ENCODE peak calls at places on chromosomes 1 and 21, in eight cellular contexts. U is GM23338; Y is IMR-90; A is breast epithelium; G is CD8-positive, alpha-beta T cell; B is HFF-Myc; P is cardiac fibroblast; D is PC-3. S is an unnamed sample.

GRCh38 chr1:84434081-84434755 is 35.9 kb downstream of the DNASE2B start:
- DNase-seq in U (no peak), Y (no peak), A (no peak), G (no peak), B (no peak), P (no peak), D (peak), S (no peak)

GRCh38 chr1:221439008-221439733 is 302.7 kb downstream of the DUSP10 start:
- DNase-seq in U (no peak), Y (peak), A (no peak), G (peak), B (no peak), P (peak), D (peak), S (peak)

GRCh38 chr1:32702599-32703478 is at the start of gene SYNC:
- DNase-seq in U (peak), Y (peak), A (no peak), G (no peak), B (no peak), P (peak), D (peak), S (no peak)

GRCh38 chr1:68346192-68346808 is 103.5 kb downstream of the RPE65 start:
- DNase-seq in U (peak), Y (peak), A (no peak), G (no peak), B (no peak), P (peak), D (peak), S (no peak)

GRCh38 chr1:212595787-212596714 is 12.5 kb upstream of the ATF3 start:
- DNase-seq in U (peak), Y (peak), A (peak), G (no peak), B (peak), P (peak), D (peak), S (peak)

GRCh38 chr1:234628099-234628498 is 18.1 kb upstream of the IRF2BP2 start:
- DNase-seq in U (no peak), Y (peak), A (no peak), G (no peak), B (no peak), P (peak), D (peak), S (no peak)

GRCh38 chr1:152924191-152924590 is 15.8 kb downstream of the IVL start:
- DNase-seq in U (peak), Y (no peak), A (no peak), G (no peak), B (no peak), P (no peak), D (no peak), S (no peak)

GRCh38 chr1:222461941-222462340 is 86.0 kb downstream of the HHIPL2 start:
- DNase-seq in U (no peak), Y (no peak), A (no peak), G (no peak), B (no peak), P (no peak), D (no peak), S (no peak)

GRCh38 chr1:20069932-20070331 is at the start of gene PLA2G5:
- DNase-seq in U (no peak), Y (peak), A (no peak), G (no peak), B (no peak), P (peak), D (no peak), S (no peak)

GRCh38 chr21:41631564-41632461 is 123.9 kb upstream of the TMPRSS2 start:
- DNase-seq in U (no peak), Y (no peak), A (peak), G (no peak), B (no peak), P (peak), D (peak), S (no peak)

GRCh38 chr1:152768847-152769533 is 6.0 kb upstream of the LCE1F start:
- DNase-seq in U (peak), Y (no peak), A (no peak), G (no peak), B (no peak), P (no peak), D (no peak), S (no peak)

GRCh38 chr1:53629101-53629691 is 109.8 kb downstream of the GLIS1 start:
- DNase-seq in U (no peak), Y (no peak), A (no peak), G (no peak), B (no peak), P (no peak), D (no peak), S (no peak)

GRCh38 chr1:208233546-208233945 is 10.6 kb downstream of the PLXNA2 start:
- DNase-seq in U (peak), Y (no peak), A (no peak), G (no peak), B (no peak), P (peak), D (no peak), S (no peak)

GRCh38 chr1:110675060-110675791 is 486 bp upstream of the KCNA3 start:
- DNase-seq in U (peak), Y (no peak), A (no peak), G (no peak), B (no peak), P (no peak), D (no peak), S (no peak)

GRCh38 chr1:207312604-207312920 is 8.9 kb upstream of the CD55 start:
- DNase-seq in U (no peak), Y (no peak), A (no peak), G (no peak), B (no peak), P (no peak), D (no peak), S (no peak)

GRCh38 chr1:24090736-24091135 is 21.2 kb downstream of the MYOM3 start:
- DNase-seq in U (no peak), Y (no peak), A (no peak), G (no peak), B (no peak), P (no peak), D (no peak), S (no peak)

GRCh38 chr1:236018885-236019453 is 45.9 kb downstream of the NID1 start:
- DNase-seq in U (no peak), Y (peak), A (peak), G (no peak), B (no peak), P (peak), D (no peak), S (no peak)

GRCh38 chr1:56525463-56526155 is 53.8 kb downstream of the PLPP3 start:
- DNase-seq in U (no peak), Y (peak), A (no peak), G (no peak), B (no peak), P (peak), D (peak), S (peak)

GRCh38 chr21:39251326-39251725 is 62.1 kb downstream of the BRWD1 start:
- DNase-seq in U (no peak), Y (peak), A (no peak), G (no peak), B (peak), P (peak), D (no peak), S (no peak)

GRCh38 chr1:45802343-45803298 is 791 bp upstream of the MAST2 start:
- DNase-seq in U (peak), Y (peak), A (peak), G (no peak), B (peak), P (peak), D (peak), S (no peak)

GRCh38 chr1:46411601-46412341 is 17.7 kb downstream of the FAAH start:
- DNase-seq in U (peak), Y (no peak), A (no peak), G (no peak), B (no peak), P (no peak), D (no peak), S (no peak)

GRCh38 chr1:172121071-172121717 is 279.9 kb downstream of the DNM3 start:
- DNase-seq in U (no peak), Y (no peak), A (no peak), G (no peak), B (no peak), P (no peak), D (no peak), S (no peak)

GRCh38 chr1:172119184-172119583 is 277.9 kb downstream of the DNM3 start:
- DNase-seq in U (no peak), Y (no peak), A (no peak), G (no peak), B (no peak), P (no peak), D (no peak), S (no peak)

GRCh38 chr1:172120381-172120780 is 279.1 kb downstream of the DNM3 start:
- DNase-seq in U (no peak), Y (no peak), A (no peak), G (no peak), B (no peak), P (no peak), D (no peak), S (no peak)

GRCh38 chr1:172118618-172119017 is 277.3 kb downstream of the DNM3 start:
- DNase-seq in U (no peak), Y (no peak), A (no peak), G (no peak), B (no peak), P (no peak), D (no peak), S (no peak)

GRCh38 chr1:172117800-172118199 is 276.5 kb downstream of the DNM3 start:
- DNase-seq in U (no peak), Y (no peak), A (no peak), G (peak), B (no peak), P (no peak), D (no peak), S (peak)
- H3K4me3 ChIP-seq in U (no peak), Y (no peak), A (no peak), G (no peak), B (no peak), P (no peak), D (no peak), S (no peak)

DNA sequence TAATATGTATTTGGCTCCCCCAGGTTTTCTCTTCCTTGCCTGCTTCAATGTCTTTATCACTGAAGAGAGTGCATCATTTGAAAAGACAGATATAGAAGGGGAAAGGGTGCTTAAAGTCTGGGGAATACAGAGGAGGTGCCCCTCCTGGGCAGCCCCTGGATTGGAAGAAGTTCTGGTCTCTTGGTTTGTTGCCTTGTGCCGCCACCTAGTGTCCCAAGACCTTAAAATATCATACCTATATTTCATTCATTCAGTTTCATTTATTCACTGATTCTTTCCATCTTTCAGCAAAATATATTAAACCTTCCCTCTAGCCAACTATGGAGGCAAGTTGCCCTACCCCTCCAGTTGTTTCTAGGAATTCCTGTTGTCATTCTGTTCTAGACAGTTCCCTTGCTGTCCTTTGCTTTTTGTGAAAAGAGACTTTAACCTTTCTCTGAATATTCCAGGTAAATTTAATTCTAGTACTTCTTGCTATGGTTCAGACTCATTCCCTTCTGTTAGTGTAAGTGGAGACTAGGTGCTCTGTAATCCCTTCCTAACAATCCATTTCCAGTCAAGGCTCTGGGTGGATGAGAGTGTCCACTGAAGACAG is 56.1 kb downstream of the MEF2D start:
- DNase-seq in U (peak), Y (no peak), A (no peak), G (no peak), B (no peak), P (peak), D (peak), S (no peak)
- TF ChIP-seq CTCF in U (peak), Y (peak), A (peak), G (peak), B (peak), P (peak), D (peak), S (peak)

GRCh38 chr1:224266105-224266935 is 63.7 kb downstream of the NVL start:
- DNase-seq in U (no peak), Y (no peak), A (no peak), G (no peak), B (no peak), P (no peak), D (no peak), S (peak)

GRCh38 chr1:224267922-224268321 is 62.0 kb downstream of the NVL start:
- DNase-seq in U (no peak), Y (no peak), A (no peak), G (no peak), B (no peak), P (no peak), D (peak), S (no peak)

GRCh38 chr1:224273651-224274050 is 56.3 kb downstream of the NVL start:
- DNase-seq in U (no peak), Y (peak), A (no peak), G (no peak), B (no peak), P (peak), D (peak), S (no peak)

GRCh38 chr1:224274970-224275626 is 54.9 kb downstream of the NVL start:
- DNase-seq in U (no peak), Y (no peak), A (no peak), G (no peak), B (no peak), P (no peak), D (no peak), S (no peak)

GRCh38 chr1:224271106-224271505 is 58.9 kb downstream of the NVL start:
- DNase-seq in U (no peak), Y (no peak), A (no peak), G (no peak), B (no peak), P (no peak), D (no peak), S (no peak)
- H3K4me3 ChIP-seq in U (no peak), Y (no peak), A (no peak), G (no peak), B (no peak), P (no peak), D (no peak), S (no peak)

GRCh38 chr1:43779266-43779665 is 71.9 kb downstream of the ST3GAL3 start:
- DNase-seq in U (peak), Y (no peak), A (no peak), G (no peak), B (no peak), P (no peak), D (no peak), S (no peak)
- TF ChIP-seq CTCF in U (peak), Y (no peak), A (no peak), G (no peak), B (no peak), P (no peak), D (peak), S (peak)

DNA sequence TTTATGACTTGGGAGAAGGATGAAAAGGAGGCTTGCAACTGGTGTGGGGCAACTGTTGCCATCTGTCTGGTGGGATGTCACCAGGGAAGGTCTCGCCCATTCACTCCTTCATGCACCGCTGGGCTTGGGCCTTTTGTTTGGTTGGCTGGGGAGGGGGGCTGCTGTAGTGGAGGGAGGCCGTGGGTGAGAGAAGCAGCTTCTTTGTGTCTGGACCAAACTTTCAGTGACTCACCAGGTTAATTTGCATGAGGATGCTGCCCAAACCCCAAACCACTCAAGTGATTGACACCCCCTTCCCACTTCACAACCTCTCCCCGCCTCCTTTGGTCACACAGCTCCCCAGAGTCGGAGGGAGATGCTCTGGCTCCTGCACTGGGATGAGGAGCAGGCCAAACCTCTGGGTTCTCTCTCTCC is 19.7 kb downstream of the BTG2 start:
- DNase-seq in U (peak), Y (no peak), A (no peak), G (peak), B (no peak), P (no peak), D (no peak), S (peak)
- H3K4me3 ChIP-seq in U (peak), Y (no peak), A (no peak), G (peak), B (no peak), P (no peak), D (no peak), S (peak)

GRCh38 chr1:177181631-177182291 is 11.0 kb downstream of the BRINP2 start:
- DNase-seq in U (peak), Y (peak), A (peak), G (peak), B (peak), P (peak), D (peak), S (no peak)

GRCh38 chr1:177183801-177184200 is 13.0 kb downstream of the BRINP2 start:
- DNase-seq in U (no peak), Y (no peak), A (no peak), G (no peak), B (no peak), P (no peak), D (no peak), S (no peak)

GRCh38 chr1:177190308-177190970 is 19.7 kb downstream of the BRINP2 start:
- DNase-seq in U (no peak), Y (no peak), A (no peak), G (no peak), B (no peak), P (no peak), D (no peak), S (no peak)

GRCh38 chr1:177181280-177181630 is 10.5 kb downstream of the BRINP2 start:
- DNase-seq in U (peak), Y (no peak), A (no peak), G (no peak), B (no peak), P (no peak), D (no peak), S (no peak)

DNA sequence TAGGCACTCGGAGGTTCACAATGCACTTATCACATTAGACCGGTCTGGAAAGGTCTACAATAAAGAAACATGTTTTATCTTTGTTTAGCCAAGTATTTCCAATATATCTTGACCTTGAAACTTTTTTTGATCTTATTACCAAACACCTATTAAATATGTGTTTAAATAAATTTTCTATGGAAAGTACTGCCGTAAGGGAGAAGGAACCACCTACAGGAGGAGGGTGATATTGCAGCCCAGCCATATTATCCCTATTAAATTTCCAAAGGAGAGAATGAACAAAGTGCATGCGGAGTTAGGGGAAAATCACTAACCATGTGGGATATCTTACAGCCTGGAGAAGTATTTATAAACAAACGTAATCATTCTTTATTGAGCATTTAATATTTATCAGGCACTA is 14.5 kb downstream of the BRINP2 start:
- DNase-seq in U (peak), Y (peak), A (no peak), G (no peak), B (no peak), P (peak), D (peak), S (no peak)
- TF ChIP-seq CTCF in U (peak), Y (peak), A (no peak), G (no peak), B (peak), P (peak), D (peak), S (peak)

S was measured in GM12864.